ENCODE peak calls at places on chromosomes 1 and 21, in six cellular contexts. U is mammary epithelial cell; V is CD8-positive, alpha-beta T cell; N is prostate gland; G is neural progenitor cell; J is transverse colon. B is an unnamed sample.
A peak's percentile ranks its signal among the peaks of the same experiment; 100 is the strongest.

GRCh38 chr1:239189998-239190512 is 196.3 kb upstream of the CHRM3 start:
- DNase-seq in N (no peak), U (no peak), J (no peak), G (no peak), V (no peak), B (no peak)

GRCh38 chr1:95084317-95085176 is 11.8 kb upstream of the ALG14 start:
- DNase-seq in N (no peak), J (no peak), U (no peak), V (peak; percentile 17), G (peak; percentile 67), B (no peak)

GRCh38 chr1:34858901-34859441 is 578 bp downstream of the SMIM12 start:
- DNase-seq in N (no peak), U (no peak), G (no peak), J (no peak), V (peak; percentile 39), B (no peak)

GRCh38 chr21:31780944-31781343 is 49.0 kb upstream of the SCAF4 start:
- DNase-seq in G (no peak), V (no peak), J (no peak), N (no peak), U (peak; percentile 49), B (no peak)

GRCh38 chr1:246065592-246065991 is 441.5 kb downstream of the SMYD3 start:
- DNase-seq in J (no peak), N (no peak), G (peak; percentile 11), U (no peak), V (no peak), B (no peak)

GRCh38 chr1:65606426-65606825 is 186.0 kb downstream of the LEPR start:
- DNase-seq in J (no peak), G (no peak), V (no peak), N (no peak), U (no peak), B (no peak)

GRCh38 chr21:44405091-44405947 is 50.0 kb upstream of the LRRC3 start:
- DNase-seq in U (no peak), G (peak; percentile 1), J (no peak), V (no peak), N (no peak), B (no peak)

GRCh38 chr1:19606817-19607706 is 37.0 kb upstream of the NBL1 start:
- DNase-seq in N (no peak), G (no peak), V (peak; percentile 44), U (no peak), J (no peak), B (no peak)

GRCh38 chr1:209965996-209966395 is 28.0 kb downstream of the SYT14 start:
- DNase-seq in N (no peak), U (no peak), V (no peak), J (no peak), G (no peak), B (no peak)

GRCh38 chr1:118074101-118074500 is 110.9 kb downstream of the SPAG17 start:
- DNase-seq in U (no peak), G (peak; percentile 11), N (no peak), J (no peak), V (no peak), B (no peak)

GRCh38 chr1:115454835-115455511 is 116.9 kb upstream of the NGF start:
- DNase-seq in U (no peak), V (no peak), N (peak; percentile 30), G (peak; percentile 8), J (peak; percentile 15), B (no peak)

GRCh38 chr1:2786329-2787162 is 14.9 kb downstream of the TTC34 start:
- DNase-seq in V (peak; percentile 79), U (no peak), N (no peak), G (peak; percentile 19), J (peak; percentile 57), B (no peak)

GRCh38 chr1:94284481-94284880 is 47.1 kb upstream of the ARHGAP29 start:
- DNase-seq in N (no peak), V (no peak), G (no peak), J (no peak), U (no peak), B (no peak)

GRCh38 chr1:39436842-39437241 is 54.6 kb upstream of the BMP8A start:
- DNase-seq in G (no peak), V (no peak), N (peak; percentile 12), U (no peak), J (no peak), B (no peak)

GRCh38 chr1:186662752-186663151 is 17.5 kb downstream of the PTGS2 start:
- DNase-seq in U (peak; percentile 62), J (no peak), V (no peak), G (no peak), N (no peak), B (no peak)

GRCh38 chr1:160607051-160608032 is 28.0 kb upstream of the CD84 start:
- DNase-seq in N (peak; percentile 37), J (peak; percentile 55), U (peak; percentile 70), G (peak; percentile 71), V (peak; percentile 58), B (peak; percentile 34)

DNA sequence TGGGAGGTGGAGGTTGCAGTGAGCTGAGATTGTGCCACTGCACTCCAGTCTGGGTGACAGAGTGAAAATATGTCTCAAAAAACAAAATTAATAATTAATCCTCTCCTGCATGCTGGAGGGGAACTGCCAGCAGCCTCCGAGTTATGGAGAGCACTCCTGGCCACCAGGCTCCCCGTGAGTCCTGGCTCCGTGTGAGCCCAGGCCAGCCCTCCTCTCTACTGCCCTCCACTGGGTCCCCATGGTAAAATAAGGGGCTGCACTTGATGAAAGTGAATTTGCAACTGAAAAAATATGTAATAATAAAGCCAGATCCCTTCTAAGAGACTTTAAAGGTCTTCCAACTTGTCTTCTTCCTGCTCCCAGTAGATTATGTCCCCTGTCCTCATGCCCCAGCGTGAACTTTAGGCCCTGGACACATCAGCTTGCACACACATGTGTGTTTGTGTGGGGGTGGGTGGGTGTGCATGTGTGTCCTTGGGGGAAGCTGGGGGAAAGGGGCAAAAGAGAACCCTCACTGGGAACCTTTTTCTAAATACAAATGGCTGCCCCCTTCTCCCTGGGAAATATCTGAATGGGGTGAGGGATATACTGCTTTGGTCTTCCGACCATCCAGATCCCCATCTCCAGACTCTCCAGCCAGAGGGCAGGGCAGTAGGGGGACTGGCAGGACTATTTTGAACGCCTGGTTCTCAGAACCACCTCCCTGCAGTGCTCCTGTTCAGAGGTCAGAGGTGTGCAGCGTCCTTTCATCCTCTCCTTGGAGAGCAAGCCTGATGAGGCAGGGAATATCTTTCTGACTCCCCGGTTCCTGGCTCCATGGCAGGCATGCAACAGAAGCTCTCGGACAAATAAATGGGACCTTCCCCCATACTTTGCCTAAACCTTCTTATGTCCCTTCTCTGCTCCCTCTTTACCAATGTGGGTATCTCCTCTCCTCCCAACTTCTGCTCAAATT is 26.2 kb downstream of the NEK2 start:
- DNase-seq in N (peak; percentile 52), J (peak; percentile 69), U (no peak), V (no peak), G (no peak), B (no peak)
- TF ChIP-seq CTCF in N (peak; percentile 67), J (peak; percentile 64), U (peak; percentile 38), V (peak; percentile 32), G (no peak), B (peak; percentile 59)

GRCh38 chr21:37164742-37165141 is 91.7 kb downstream of the TTC3 start:
- DNase-seq in G (no peak), U (no peak), J (no peak), N (no peak), V (no peak), B (no peak)
- H3K4me3 ChIP-seq in G (no peak overlapping the region), U (no peak overlapping the region), J (no peak overlapping the region), N (no peak overlapping the region), V (no peak overlapping the region), B (no peak overlapping the region)

GRCh38 chr21:34791776-34792503 is 123.1 kb downstream of the CLIC6 start:
- DNase-seq in U (no peak), N (no peak), J (no peak), V (no peak), G (no peak), B (no peak)

GRCh38 chr21:34794686-34795085 is 125.9 kb downstream of the CLIC6 start:
- DNase-seq in G (no peak), U (no peak), J (no peak), N (no peak), V (no peak), B (no peak)

GRCh38 chr21:34795152-34796141 is 126.7 kb downstream of the CLIC6 start:
- DNase-seq in N (peak; percentile 74), V (no peak), U (peak; percentile 85), J (peak; percentile 67), G (no peak), B (no peak)

GRCh38 chr21:34792504-34793089 is 123.8 kb downstream of the CLIC6 start:
- DNase-seq in U (no peak), G (no peak), N (no peak), J (no peak), V (no peak), B (no peak)

GRCh38 chr21:34793471-34793870 is 124.7 kb downstream of the CLIC6 start:
- DNase-seq in V (no peak), G (no peak), J (no peak), U (no peak), N (no peak), B (no peak)
- TF ChIP-seq CTCF in V (no peak), G (no peak), J (no peak), U (no peak), N (no peak), B (no peak)

GRCh38 chr21:16536661-16537359 is 807.0 kb downstream of the USP25 start:
- DNase-seq in N (no peak), J (no peak), U (peak; percentile 64), V (no peak), G (no peak), B (no peak)
- H3K4me3 ChIP-seq in N (peak overlapping the region; percentile 31), J (no peak overlapping the region), U (peak overlapping the region; percentile 68), V (no peak overlapping the region), G (no peak overlapping the region), B (peak overlapping the region; percentile 11)

DNA sequence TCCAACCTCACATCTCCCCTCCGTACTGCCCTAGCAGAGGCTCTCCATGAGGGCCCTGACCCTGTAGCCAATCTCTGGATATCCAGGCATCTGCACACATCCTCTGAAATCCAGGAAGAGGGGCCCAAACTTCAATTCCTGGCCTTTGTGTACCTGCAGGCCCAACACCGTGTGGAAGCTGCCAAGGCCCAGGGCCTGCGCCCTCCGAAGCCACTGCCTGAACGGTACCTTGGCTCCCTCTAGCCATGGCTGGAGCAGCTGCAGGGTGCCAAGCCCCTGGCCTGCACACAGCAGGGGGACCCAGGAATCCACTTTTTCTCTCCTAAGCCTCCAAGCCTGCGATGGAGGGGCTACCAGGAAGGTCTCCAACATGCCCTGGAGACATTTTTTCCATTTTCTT is 84.2 kb downstream of the PTGER3 start:
- DNase-seq in V (no peak), N (no peak), G (no peak), J (no peak), U (no peak), B (no peak)
- TF ChIP-seq CTCF in V (no peak), N (no peak), G (no peak), J (no peak), U (no peak), B (no peak)

GRCh38 chr1:69569281-69569970 is 1.7 kb downstream of the LRRC7 start:
- DNase-seq in J (no peak), N (no peak), V (no peak), G (peak; percentile 53), U (no peak), B (no peak)
- H3K4me3 ChIP-seq in J (peak overlapping the region; percentile 58), N (no peak overlapping the region), V (no peak overlapping the region), G (peak overlapping the region; percentile 53), U (no peak overlapping the region), B (peak overlapping the region; percentile 50)